ENCODE peak calls at places on chromosomes 11 and 22, in nine cellular contexts. One of them, this sample, is unnamed.

GRCh38 chr11:2735053-2735589 is 35.3 kb upstream of the KCNQ1OT1 start:
- DNase-seq in stromal cell of bone marrow: no peak
- DNase-seq in T1000: no peak
- DNase-seq in NCI-H1105: no peak
- DNase-seq in NCI-H2081: no peak
- DNase-seq in OCI-M1: no peak
- DNase-seq in osteocyte: no peak
- DNase-seq in NCI-H1417: no peak
- DNase-seq in H9: no peak
- DNase-seq in this sample: no peak

GRCh38 chr11:128508785-128509518 is 78.4 kb downstream of the ETS1 start:
- DNase-seq in OCI-M1: no peak
- DNase-seq in NCI-H2081: no peak
- DNase-seq in NCI-H1105: no peak
- DNase-seq in NCI-H1417: no peak
- DNase-seq in stromal cell of bone marrow: no peak
- DNase-seq in osteocyte: no peak
- DNase-seq in H9: no peak
- DNase-seq in T1000: no peak
- DNase-seq in this sample: no peak

GRCh38 chr11:5892908-5893307 is at the start of gene OR52E5:
- DNase-seq in OCI-M1: no peak
- DNase-seq in NCI-H1105: no peak
- DNase-seq in stromal cell of bone marrow: no peak
- DNase-seq in NCI-H1417: no peak
- DNase-seq in osteocyte: no peak
- DNase-seq in T1000: no peak
- DNase-seq in NCI-H2081: no peak
- DNase-seq in H9: no peak
- DNase-seq in this sample: no peak

GRCh38 chr11:44564653-44565007 is 833 bp upstream of the CD82 start:
- DNase-seq in NCI-H1417: peak
- DNase-seq in NCI-H1105: peak
- DNase-seq in NCI-H2081: peak
- DNase-seq in osteocyte: peak
- DNase-seq in stromal cell of bone marrow: peak
- DNase-seq in H9: peak
- DNase-seq in OCI-M1: peak
- DNase-seq in T1000: peak
- DNase-seq in this sample: peak

GRCh38 chr11:112225753-112226061 is 521 bp upstream of the PTS start:
- DNase-seq in NCI-H1105: no peak
- DNase-seq in NCI-H2081: no peak
- DNase-seq in stromal cell of bone marrow: peak
- DNase-seq in OCI-M1: no peak
- DNase-seq in NCI-H1417: no peak
- DNase-seq in osteocyte: no peak
- DNase-seq in H9: no peak
- DNase-seq in T1000: no peak
- DNase-seq in this sample: no peak

GRCh38 chr22:21791635-21792625 is 56.3 kb upstream of the YPEL1 start:
- DNase-seq in stromal cell of bone marrow: no peak
- DNase-seq in NCI-H1105: no peak
- DNase-seq in OCI-M1: peak
- DNase-seq in osteocyte: no peak
- DNase-seq in NCI-H2081: no peak
- DNase-seq in NCI-H1417: no peak
- DNase-seq in H9: no peak
- DNase-seq in T1000: no peak
- DNase-seq in this sample: no peak

GRCh38 chr11:110173775-110174644 is 80.8 kb downstream of the ZC3H12C start:
- DNase-seq in NCI-H1105: no peak
- DNase-seq in H9: peak
- DNase-seq in NCI-H2081: peak
- DNase-seq in stromal cell of bone marrow: no peak
- DNase-seq in osteocyte: no peak
- DNase-seq in OCI-M1: peak
- DNase-seq in T1000: no peak
- DNase-seq in NCI-H1417: peak
- DNase-seq in this sample: no peak

GRCh38 chr11:74776546-74776945 is 27.9 kb downstream of the RNF169 start:
- DNase-seq in stromal cell of bone marrow: no peak
- DNase-seq in NCI-H2081: no peak
- DNase-seq in T1000: no peak
- DNase-seq in osteocyte: no peak
- DNase-seq in H9: no peak
- DNase-seq in NCI-H1105: no peak
- DNase-seq in OCI-M1: peak
- DNase-seq in NCI-H1417: no peak
- DNase-seq in this sample: no peak

GRCh38 chr11:48012051-48012391 is 31.7 kb downstream of the PTPRJ start:
- DNase-seq in NCI-H1417: no peak
- DNase-seq in stromal cell of bone marrow: no peak
- DNase-seq in osteocyte: no peak
- DNase-seq in T1000: no peak
- DNase-seq in NCI-H1105: no peak
- DNase-seq in NCI-H2081: no peak
- DNase-seq in H9: no peak
- DNase-seq in OCI-M1: no peak
- DNase-seq in this sample: no peak

GRCh38 chr11:708511-708910 is 2.5 kb downstream of the EPS8L2 start:
- DNase-seq in NCI-H1417: no peak
- DNase-seq in T1000: no peak
- DNase-seq in NCI-H1105: no peak
- DNase-seq in H9: no peak
- DNase-seq in stromal cell of bone marrow: no peak
- DNase-seq in OCI-M1: no peak
- DNase-seq in NCI-H2081: no peak
- DNase-seq in osteocyte: no peak
- DNase-seq in this sample: no peak

GRCh38 chr11:73184953-73185671 is 33.0 kb upstream of the P2RY2 start:
- DNase-seq in osteocyte: no peak
- DNase-seq in T1000: peak
- DNase-seq in NCI-H2081: peak
- DNase-seq in NCI-H1105: peak
- DNase-seq in OCI-M1: peak
- DNase-seq in stromal cell of bone marrow: peak
- DNase-seq in NCI-H1417: peak
- DNase-seq in H9: peak
- DNase-seq in this sample: peak

GRCh38 chr11:69520186-69520585 is 38.7 kb downstream of the LINC01488 start:
- DNase-seq in H9: no peak
- DNase-seq in stromal cell of bone marrow: no peak
- DNase-seq in NCI-H2081: no peak
- DNase-seq in T1000: no peak
- DNase-seq in NCI-H1417: no peak
- DNase-seq in osteocyte: no peak
- DNase-seq in NCI-H1105: no peak
- DNase-seq in OCI-M1: no peak
- DNase-seq in this sample: no peak

GRCh38 chr22:48695251-48695650 is 1132.4 kb downstream of the BRD1 start:
- DNase-seq in H9: no peak
- DNase-seq in stromal cell of bone marrow: peak
- DNase-seq in osteocyte: no peak
- DNase-seq in T1000: no peak
- DNase-seq in NCI-H1417: no peak
- DNase-seq in NCI-H2081: no peak
- DNase-seq in OCI-M1: no peak
- DNase-seq in NCI-H1105: no peak
- DNase-seq in this sample: no peak

GRCh38 chr22:48065852-48066251 is 1303.4 kb downstream of the TBC1D22A start:
- DNase-seq in NCI-H1417: no peak
- DNase-seq in H9: no peak
- DNase-seq in T1000: no peak
- DNase-seq in NCI-H1105: no peak
- DNase-seq in OCI-M1: no peak
- DNase-seq in stromal cell of bone marrow: no peak
- DNase-seq in osteocyte: no peak
- DNase-seq in NCI-H2081: no peak
- DNase-seq in this sample: no peak

GRCh38 chr11:115287266-115287665 is 216.9 kb downstream of the CADM1 start:
- DNase-seq in NCI-H1105: no peak
- DNase-seq in H9: no peak
- DNase-seq in osteocyte: no peak
- DNase-seq in OCI-M1: no peak
- DNase-seq in stromal cell of bone marrow: no peak
- DNase-seq in NCI-H2081: no peak
- DNase-seq in NCI-H1417: no peak
- DNase-seq in T1000: no peak
- DNase-seq in this sample: no peak

GRCh38 chr11:70072471-70073187 is 5.5 kb upstream of the ANO1 start:
- DNase-seq in H9: peak
- DNase-seq in T1000: no peak
- DNase-seq in NCI-H1105: no peak
- DNase-seq in stromal cell of bone marrow: no peak
- DNase-seq in osteocyte: no peak
- DNase-seq in NCI-H1417: no peak
- DNase-seq in NCI-H2081: no peak
- DNase-seq in OCI-M1: no peak
- DNase-seq in this sample: no peak

GRCh38 chr11:73342633-73343032 is 33.6 kb upstream of the RELT start:
- DNase-seq in H9: peak
- DNase-seq in T1000: no peak
- DNase-seq in stromal cell of bone marrow: no peak
- DNase-seq in osteocyte: no peak
- DNase-seq in NCI-H1105: no peak
- DNase-seq in NCI-H1417: peak
- DNase-seq in OCI-M1: no peak
- DNase-seq in NCI-H2081: peak
- DNase-seq in this sample: no peak

GRCh38 chr11:2310786-2311455 is 9.1 kb downstream of the TSPAN32 start:
- DNase-seq in stromal cell of bone marrow: no peak
- DNase-seq in H9: no peak
- DNase-seq in osteocyte: no peak
- DNase-seq in NCI-H1417: no peak
- DNase-seq in T1000: no peak
- DNase-seq in NCI-H1105: no peak
- DNase-seq in NCI-H2081: no peak
- DNase-seq in OCI-M1: no peak
- DNase-seq in this sample: no peak

GRCh38 chr11:2121227-2122130 is 17.7 kb downstream of the IGF2 start:
- DNase-seq in T1000: no peak
- DNase-seq in NCI-H1105: no peak
- DNase-seq in osteocyte: no peak
- DNase-seq in H9: no peak
- DNase-seq in OCI-M1: no peak
- DNase-seq in NCI-H2081: no peak
- DNase-seq in NCI-H1417: no peak
- DNase-seq in stromal cell of bone marrow: no peak
- DNase-seq in this sample: no peak

GRCh38 chr11:2752204-2752772 is 52.5 kb upstream of the KCNQ1OT1 start:
- DNase-seq in OCI-M1: no peak
- DNase-seq in NCI-H1417: no peak
- DNase-seq in NCI-H2081: no peak
- DNase-seq in NCI-H1105: no peak
- DNase-seq in osteocyte: no peak
- DNase-seq in T1000: no peak
- DNase-seq in stromal cell of bone marrow: no peak
- DNase-seq in H9: no peak
- DNase-seq in this sample: no peak

GRCh38 chr11:46250071-46251052 is 27.1 kb upstream of the CREB3L1 start:
- DNase-seq in NCI-H2081: no peak
- DNase-seq in NCI-H1417: no peak
- DNase-seq in stromal cell of bone marrow: no peak
- DNase-seq in osteocyte: no peak
- DNase-seq in T1000: no peak
- DNase-seq in NCI-H1105: no peak
- DNase-seq in OCI-M1: peak
- DNase-seq in H9: peak
- DNase-seq in this sample: no peak